ENCODE peak calls at places on chromosomes 3 and 15, in seven cellular contexts. X is HCT116, V is A549, D is HepG2, N is IMR-90, F is GM12878, P is SK-N-SH. A is an unnamed sample.
A peak's percentile ranks its signal among the peaks of the same experiment; 100 is the strongest.

GRCh38 chr15:41969851-41970431 is 2.4 kb downstream of the EHD4 start:
- DNase-seq in N (no peak), V (no peak), X (no peak), P (no peak), D (no peak), F (peak; percentile 88), A (no peak)

GRCh38 chr3:29064085-29064484 is 216.8 kb upstream of the RBMS3 start:
- DNase-seq in P (no peak), F (no peak), V (no peak), N (peak; percentile 80), D (no peak), X (no peak), A (no peak)

GRCh38 chr3:141412936-141413354 is 44.6 kb downstream of the ZBTB38 start:
- DNase-seq in F (no peak), N (peak; percentile 85), V (peak; percentile 89), X (no peak), D (peak; percentile 93), P (no peak), A (no peak)

GRCh38 chr15:51281368-51281967 is 56.9 kb downstream of the CYP19A1 start:
- DNase-seq in V (peak; percentile 65), D (peak; percentile 44), X (peak; percentile 22), N (peak; percentile 53), P (peak; percentile 60), F (no peak), A (no peak)

GRCh38 chr3:10518506-10519150 is 13.2 kb upstream of the ATP2B2 start:
- DNase-seq in X (no peak), D (no peak), F (no peak), V (no peak), P (no peak), N (peak; percentile 58), A (peak; percentile 43)

GRCh38 chr3:175977968-175978752 is 1119.0 kb downstream of the NAALADL2 start:
- DNase-seq in D (no peak), N (no peak), P (no peak), V (no peak), X (no peak), F (no peak), A (no peak)

GRCh38 chr3:178709047-178709446 is 172.8 kb downstream of the KCNMB2 start:
- DNase-seq in F (no peak), D (no peak), V (no peak), P (no peak), N (peak; percentile 4), X (no peak), A (no peak)

GRCh38 chr3:78140866-78141658 is 1101.2 kb downstream of the ROBO2 start:
- DNase-seq in V (no peak), F (no peak), P (no peak), N (peak; percentile 76), D (no peak), X (no peak), A (no peak)

GRCh38 chr3:52240059-52240885 is 1.3 kb upstream of the TWF2 start:
- DNase-seq in P (peak; percentile 82), F (no peak), X (peak; percentile 67), N (peak; percentile 98), V (peak; percentile 49), D (peak; percentile 59), A (no peak)

GRCh38 chr15:88518903-88519302 is 27.6 kb downstream of the DET1 start:
- DNase-seq in F (no peak), N (no peak), X (no peak), P (no peak), D (no peak), V (no peak), A (no peak)

GRCh38 chr3:72273615-72274014 is 488.7 kb upstream of the PROK2 start:
- DNase-seq in D (no peak), X (no peak), F (no peak), P (no peak), N (peak; percentile 90), V (no peak), A (peak; percentile 27)

GRCh38 chr3:46926039-46926438 is 48.5 kb downstream of the PTH1R start:
- DNase-seq in D (no peak), X (no peak), P (no peak), F (no peak), V (peak; percentile 60), N (peak; percentile 82), A (no peak)

GRCh38 chr15:63089260-63090043 is 32.2 kb upstream of the LACTB start:
- DNase-seq in D (peak; percentile 82), X (no peak), N (peak; percentile 97), F (no peak), V (peak; percentile 91), P (peak; percentile 82), A (peak; percentile 44)

GRCh38 chr15:56337084-56337725 is 28.0 kb upstream of the TEX9 start:
- DNase-seq in D (no peak), N (no peak), P (peak; percentile 5), V (no peak), X (no peak), F (no peak), A (no peak)

GRCh38 chr3:197801801-197802504 is 10.9 kb downstream of the LRCH3 start:
- DNase-seq in X (no peak), F (peak; percentile 40), V (peak; percentile 31), P (no peak), N (peak; percentile 51), D (no peak), A (no peak)

GRCh38 chr15:89450076-89451006 is 46.0 kb downstream of the RHCG start:
- DNase-seq in X (no peak), F (no peak), N (no peak), V (no peak), D (no peak), P (peak; percentile 77), A (peak; percentile 45)

GRCh38 chr15:89740137-89740536 is 10.9 kb downstream of the MESP1 start:
- DNase-seq in P (peak; percentile 84), D (peak; percentile 72), X (peak; percentile 67), V (peak; percentile 83), N (peak; percentile 71), F (peak; percentile 43), A (peak; percentile 73)

GRCh38 chr3:182509844-182510460 is 283.4 kb upstream of the ATP11B start:
- DNase-seq in V (no peak), F (no peak), N (no peak), D (no peak), P (no peak), X (no peak), A (no peak)

GRCh38 chr3:12932754-12933153 is 91.4 kb upstream of the RPL32 start:
- DNase-seq in X (no peak), N (no peak), V (no peak), F (no peak), D (no peak), P (peak; percentile 81), A (no peak)
- H3K4me1 ChIP-seq in X (no peaks in the 10 kb centered on the region), N (peaks cover 4% of the 10 kb centered on the region), V (no peaks in the 10 kb centered on the region), F (no peaks in the 10 kb centered on the region), D (no peaks in the 10 kb centered on the region), P (no peaks in the 10 kb centered on the region), A (no peaks in the 10 kb centered on the region)

DNA sequence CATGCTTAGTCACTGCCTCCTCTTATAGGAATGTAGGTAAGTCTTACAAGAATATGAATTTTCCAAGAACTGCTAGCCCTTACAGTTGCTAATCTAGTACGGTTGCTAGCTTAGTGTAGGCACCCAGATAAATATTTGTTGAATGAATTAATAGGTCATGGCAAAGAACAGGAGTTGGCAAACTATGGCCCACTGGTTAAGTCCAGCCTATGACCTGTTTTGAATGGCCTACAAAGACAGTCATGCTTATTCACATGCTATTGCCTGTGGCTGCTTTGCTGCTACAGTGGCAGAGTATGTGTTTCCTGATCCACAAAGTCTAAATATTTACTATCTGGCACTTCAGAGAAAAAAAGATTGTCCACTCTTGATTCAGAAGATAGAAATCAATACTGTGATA is 631.8 kb downstream of the AGBL1 start:
- DNase-seq in V (no peak), N (no peak), F (no peak), X (no peak), D (no peak), P (no peak), A (no peak)
- TF ChIP-seq RAD21 in V (no peak), N (no peak), F (no peak), X (no peak), D (no peak), P (no peak), A (no peak)

DNA sequence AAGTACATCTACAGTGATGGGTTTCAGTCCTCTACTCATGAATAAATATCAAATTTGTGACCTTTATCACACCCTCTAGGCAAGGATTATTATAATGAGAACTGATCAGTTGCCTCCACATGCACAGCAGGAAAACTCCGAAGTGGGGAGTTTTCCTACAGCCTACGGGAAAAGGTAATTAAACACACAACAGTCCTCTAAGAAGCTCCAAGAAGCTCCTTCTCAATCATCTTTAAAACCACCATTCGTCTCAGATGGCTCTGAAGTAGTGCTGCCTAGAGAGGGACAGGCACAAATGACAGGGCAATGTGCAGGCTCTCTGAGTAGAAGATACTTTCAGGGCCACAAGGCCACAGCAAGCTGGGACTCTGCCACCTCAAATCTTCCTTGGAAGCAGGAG is 32.3 kb downstream of the MB21D2 start:
- DNase-seq in P (peak; percentile 21), X (no peak), V (no peak), D (no peak), F (no peak), N (no peak), A (no peak)
- H3K4me1 ChIP-seq in P (peaks cover 66% of the 10 kb centered on the region), X (peaks cover 47% of the 10 kb centered on the region), V (peaks cover 53% of the 10 kb centered on the region), D (peaks cover 63% of the 10 kb centered on the region), F (peaks cover 14% of the 10 kb centered on the region), N (peaks cover 26% of the 10 kb centered on the region), A (peaks cover 1% of the 10 kb centered on the region)

GRCh38 chr3:195739561-195740111 is 18.9 kb downstream of the MUC20 start:
- DNase-seq in V (no peak), D (no peak), P (no peak), X (no peak), N (no peak), F (no peak), A (no peak)
- TF ChIP-seq RAD21 in V (no peak), D (no peak), P (no peak), X (no peak), N (no peak), F (no peak), A (no peak)

GRCh38 chr3:188169826-188170455 is 16.0 kb downstream of the LPP start:
- DNase-seq in X (no peak), V (no peak), P (no peak), N (no peak), F (no peak), D (no peak), A (no peak)
- H3K4me1 ChIP-seq in X (peaks cover 7% of the 10 kb centered on the region), V (peaks cover 78% of the 10 kb centered on the region), P (peaks cover 14% of the 10 kb centered on the region), N (peaks cover 9% of the 10 kb centered on the region), F (no peaks in the 10 kb centered on the region), D (peaks cover 98% of the 10 kb centered on the region), A (peaks cover 5% of the 10 kb centered on the region)

A was measured in H1.